ENCODE peak calls at places on chromosomes 6 and 20, in seven cellular contexts. F is psoas muscle; R is fibroblast of lung; U is CD8-positive, alpha-beta memory T cell; N is HCT116; P is heart right ventricle; J is H1. L is an unnamed sample. For H3K4me1, the result is how much of the 10 kb centered on the place peaks cover.

GRCh38 chr6:31636698-31637596 is 15.5 kb downstream of the BAG6 start:
- DNase-seq in F (no peak), R (no peak), U (no peak), N (no peak), P (no peak), J (no peak), L (no peak)

GRCh38 chr6:125163811-125164210 is 10.2 kb downstream of the TPD52L1 start:
- DNase-seq in F (no peak), R (no peak), U (no peak), N (no peak), P (no peak), J (no peak), L (no peak)

GRCh38 chr6:26336355-26337198 is 28.4 kb upstream of the BTN3A2 start:
- DNase-seq in F (no peak), R (peak), U (no peak), N (no peak), P (no peak), J (no peak), L (no peak)

GRCh38 chr6:1099257-1099656 is 212.6 kb upstream of the FOXQ1 start:
- DNase-seq in F (no peak), R (no peak), U (no peak), N (no peak), P (no peak), J (no peak), L (no peak)

GRCh38 chr6:137877113-137877512 is 10.1 kb downstream of the TNFAIP3 start:
- DNase-seq in F (no peak), R (no peak), U (no peak), N (no peak), P (no peak), J (no peak), L (no peak)

GRCh38 chr6:156886409-156886808 is 109.2 kb downstream of the ARID1B start:
- DNase-seq in F (no peak), R (peak), U (no peak), N (no peak), P (peak), J (no peak), L (no peak)

GRCh38 chr20:13200767-13201500 is 20.1 kb upstream of the ISM1 start:
- DNase-seq in F (no peak), R (no peak), U (no peak), N (no peak), P (no peak), J (no peak), L (no peak)

GRCh38 chr6:100167585-100167984 is 173.6 kb upstream of the MCHR2 start:
- DNase-seq in F (no peak), R (peak), U (no peak), N (no peak), P (no peak), J (no peak), L (no peak)

GRCh38 chr6:116287668-116288282 is 8.0 kb upstream of the TSPYL1 start:
- DNase-seq in F (no peak), R (peak), U (no peak), N (peak), P (no peak), J (no peak), L (no peak)

GRCh38 chr20:45407067-45407745 is 883 bp upstream of the DBNDD2 start:
- DNase-seq in F (peak), R (peak), U (no peak), N (no peak), P (peak), J (no peak), L (no peak)

GRCh38 chr20:39117486-39117885 is 155.3 kb downstream of the DHX35 start:
- DNase-seq in F (no peak), R (peak), U (no peak), N (peak), P (no peak), J (no peak), L (no peak)

GRCh38 chr6:19032486-19033295 is 645.5 kb downstream of the RNF144B start:
- DNase-seq in F (no peak), R (no peak), U (no peak), N (no peak), P (peak), J (no peak), L (no peak)

GRCh38 chr6:79269877-79270276 is 35.4 kb upstream of the HMGN3 start:
- DNase-seq in F (no peak), R (peak), U (no peak), N (no peak), P (peak), J (no peak), L (no peak)

GRCh38 chr20:40326794-40327193 is 362.2 kb downstream of the MAFB start:
- DNase-seq in F (no peak), R (no peak), U (no peak), N (no peak), P (peak), J (no peak), L (no peak)

GRCh38 chr20:39112196-39112743 is 150.1 kb downstream of the DHX35 start:
- DNase-seq in F (no peak), R (peak), U (no peak), N (peak), P (peak), J (peak), L (no peak)

GRCh38 chr20:64086801-64087200 is 2.6 kb upstream of the LKAAEAR1 start:
- DNase-seq in F (no peak), R (no peak), U (no peak), N (no peak), P (no peak), J (no peak), L (no peak)

GRCh38 chr20:63968136-63968927 is 1.4 kb downstream of the ZNF512B start:
- DNase-seq in F (no peak), R (no peak), U (peak), N (no peak), P (peak), J (no peak), L (no peak)

GRCh38 chr20:3323398-3323797 is 84.1 kb downstream of the DNAAF9 start:
- DNase-seq in F (no peak), R (no peak), U (no peak), N (no peak), P (no peak), J (no peak), L (no peak)

GRCh38 chr6:21616005-21616404 is 22.5 kb downstream of the SOX4 start:
- DNase-seq in F (no peak), R (no peak), U (no peak), N (no peak), P (peak), J (no peak), L (no peak)

DNA sequence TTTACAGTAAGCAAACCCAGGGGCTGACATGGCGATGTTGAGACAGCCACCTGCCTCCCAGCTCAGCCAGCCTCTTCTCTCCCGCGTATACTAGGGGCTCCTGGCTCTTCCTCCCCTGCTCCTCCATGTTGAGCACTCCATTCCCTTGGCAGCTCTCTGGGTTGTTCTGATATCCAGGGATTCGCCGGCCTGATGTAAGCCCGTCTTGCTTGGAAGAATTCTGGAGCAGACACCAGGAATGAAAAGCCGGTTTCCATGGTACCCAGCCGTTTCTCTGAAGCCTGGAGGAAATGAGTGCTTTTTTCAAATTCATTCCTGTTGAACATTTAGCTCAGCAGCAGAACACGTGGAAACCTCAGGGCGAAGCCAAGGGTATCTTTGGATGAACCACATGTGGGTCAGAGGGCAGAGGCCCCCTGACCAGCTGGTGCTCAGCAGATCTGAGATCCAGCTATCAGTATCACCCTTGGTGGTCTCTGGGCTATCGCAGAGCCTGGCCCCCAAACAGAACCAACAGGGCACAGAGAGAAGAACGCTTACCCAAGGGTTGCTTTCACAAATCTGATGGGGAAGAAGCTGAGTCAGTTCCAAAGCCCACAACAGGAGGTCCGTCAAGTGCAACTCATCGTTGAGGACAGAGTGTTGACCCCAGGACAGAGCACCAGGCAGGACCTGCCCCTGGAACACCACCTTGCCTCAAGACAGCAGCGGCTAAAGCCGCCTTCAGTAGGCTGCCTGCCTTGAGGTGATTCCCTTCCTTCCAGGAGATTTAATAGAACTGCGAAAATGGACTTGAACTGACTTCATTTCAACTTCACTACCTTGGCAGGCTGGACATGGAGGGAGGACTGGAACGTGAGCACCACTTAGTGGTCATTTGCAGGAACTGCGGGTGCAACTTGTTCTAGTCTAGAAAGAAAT is 96.1 kb upstream of the RIN2 start:
- DNase-seq in F (peak), R (peak), U (no peak), N (peak), P (peak), J (peak), L (no peak)
- H3K27ac ChIP-seq in F (no peak), R (no peak), U (no peak), N (no peak), P (no peak), J (no peak), L (no peak)

DNA sequence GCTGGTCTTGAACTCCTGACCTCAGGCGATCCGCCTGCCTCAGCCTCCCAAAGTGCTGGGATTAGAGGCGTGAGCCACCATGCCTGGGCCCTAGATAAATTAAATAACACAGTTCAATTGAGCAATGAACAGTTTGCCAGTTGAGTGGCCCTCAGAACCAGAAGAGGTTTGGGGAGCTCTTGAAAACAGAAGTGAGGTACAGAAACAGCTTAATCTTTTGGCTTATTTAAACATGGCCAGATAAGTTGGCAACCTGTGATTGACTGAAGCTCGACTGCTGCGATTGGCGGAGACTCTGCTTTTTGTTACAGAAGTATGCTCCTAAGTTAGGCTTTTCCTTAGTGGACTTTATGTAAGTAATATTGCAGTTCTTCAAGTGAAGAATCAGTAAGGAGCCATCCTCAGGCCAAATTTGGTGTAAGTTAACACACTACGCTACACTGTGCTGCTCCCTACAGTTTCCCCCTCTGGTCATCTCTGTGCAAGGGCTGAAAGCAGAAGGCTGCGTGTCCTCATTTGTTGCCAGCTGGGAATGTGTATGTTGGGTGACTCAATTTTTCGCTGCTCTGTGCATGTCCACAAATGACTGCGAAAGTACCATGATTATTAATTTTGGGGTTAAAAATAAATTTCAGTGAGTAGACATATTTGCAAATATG is 9.8 kb downstream of the XRN2 start:
- DNase-seq in F (no peak), R (no peak), U (no peak), N (no peak), P (no peak), J (no peak), L (no peak)
- H3K4me1 ChIP-seq in F (under half), R (under half), U (half or more), N (under half), P (half or more), J (under half), L (under half)

GRCh38 chr6:158818008-158818579 is 1.1 kb downstream of the EZR start:
- DNase-seq in F (peak), R (peak), U (peak), N (no peak), P (peak), J (no peak), L (peak)
- H3K27ac ChIP-seq in F (peak), R (peak), U (peak), N (peak), P (peak), J (peak), L (peak)

DNA sequence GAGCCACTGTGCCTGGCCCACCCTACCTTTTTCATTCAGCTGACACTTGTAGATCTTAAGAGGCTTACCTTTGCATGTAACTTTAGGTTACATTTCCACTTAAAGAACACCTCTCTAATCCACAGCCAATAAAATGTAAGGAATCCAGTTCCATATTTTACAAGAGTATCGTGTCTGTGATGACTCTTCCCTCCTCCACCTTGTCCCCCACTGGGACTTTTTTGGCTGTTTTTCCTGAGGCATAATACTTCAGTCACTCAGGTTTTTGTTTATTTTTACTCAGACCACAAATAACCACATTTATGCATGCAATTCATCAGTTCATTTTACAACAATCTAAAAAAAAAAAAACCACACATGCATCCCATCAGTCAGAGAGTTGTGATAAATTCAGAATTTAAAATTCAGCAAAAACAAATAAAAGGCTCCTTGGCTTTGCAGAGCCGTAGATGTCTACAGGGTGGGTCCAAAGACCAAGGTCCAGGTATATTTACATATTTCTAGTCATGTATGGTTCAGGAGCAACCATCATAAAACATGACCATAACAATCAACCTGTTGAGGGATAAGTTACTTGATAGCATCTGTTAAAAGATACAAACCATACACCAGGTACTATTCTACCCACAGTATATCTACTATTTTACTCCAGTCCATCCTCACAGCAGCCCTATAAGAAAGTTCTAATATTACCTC is 9.9 kb downstream of the ATXN1 start:
- DNase-seq in F (no peak), R (peak), U (no peak), N (no peak), P (no peak), J (no peak), L (no peak)
- H3K4me1 ChIP-seq in F (half or more), R (under half), U (under half), N (under half), P (half or more), J (under half), L (under half)

GRCh38 chr6:3719462-3720308 is 31.8 kb downstream of the PXDC1 start:
- DNase-seq in F (no peak), R (no peak), U (no peak), N (no peak), P (no peak), J (no peak), L (no peak)

GRCh38 chr6:3722211-3722621 is 29.3 kb downstream of the PXDC1 start:
- DNase-seq in F (no peak), R (peak), U (no peak), N (no peak), P (no peak), J (no peak), L (no peak)

GRCh38 chr6:3723251-3723650 is 28.3 kb downstream of the PXDC1 start:
- DNase-seq in F (no peak), R (no peak), U (no peak), N (no peak), P (no peak), J (no peak), L (no peak)

GRCh38 chr6:3722785-3723184 is 28.7 kb downstream of the PXDC1 start:
- DNase-seq in F (no peak), R (no peak), U (no peak), N (no peak), P (no peak), J (no peak), L (no peak)

DNA sequence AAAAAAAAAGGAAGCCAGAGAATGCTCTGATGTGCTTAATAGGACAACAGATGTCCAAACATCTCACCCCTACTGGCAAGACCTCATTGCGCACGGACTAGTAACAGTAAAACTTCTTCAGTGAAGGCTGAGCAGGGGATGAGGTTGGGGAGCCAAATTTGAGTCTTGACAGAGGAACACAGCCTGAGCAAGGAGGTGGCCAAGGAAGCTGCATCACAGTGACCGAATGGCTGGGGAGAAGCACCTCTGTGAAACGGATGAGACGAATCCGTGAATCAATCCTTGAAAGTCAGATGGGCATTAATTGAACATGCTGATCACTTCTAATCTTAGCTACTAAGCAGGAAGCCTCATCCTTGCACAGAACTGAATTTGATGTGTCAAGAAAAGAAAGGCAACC is 29.7 kb downstream of the PXDC1 start:
- DNase-seq in F (no peak), R (no peak), U (no peak), N (no peak), P (no peak), J (no peak), L (no peak)
- H3K27ac ChIP-seq in F (no peak), R (no peak), U (no peak), N (no peak), P (peak), J (no peak), L (no peak)

DNA sequence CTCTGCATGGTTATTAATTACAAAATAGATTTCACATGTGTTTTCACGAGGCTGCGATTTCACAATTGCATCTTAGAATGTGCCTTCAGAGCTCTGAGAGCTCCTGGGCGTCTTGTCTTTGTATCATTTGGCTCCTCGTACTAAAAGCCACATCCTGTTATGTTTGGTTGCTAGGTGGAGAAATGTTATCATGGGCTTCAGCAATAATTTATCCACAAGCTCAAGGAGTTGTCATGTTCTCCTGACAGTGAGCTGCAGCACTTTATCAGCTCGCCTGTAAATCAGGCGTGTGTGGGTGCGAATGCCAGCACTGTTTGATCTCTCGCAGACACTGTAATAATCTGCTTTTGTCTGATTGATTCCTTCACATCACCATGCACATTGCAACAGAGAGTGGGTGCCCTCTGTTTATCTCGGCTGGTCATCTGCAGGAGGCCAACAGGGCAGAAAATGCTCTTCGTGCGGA is 218.6 kb upstream of the ZFP64 start:
- DNase-seq in F (no peak), R (peak), U (peak), N (no peak), P (peak), J (no peak), L (peak)
- H3K4me1 ChIP-seq in F (under half), R (under half), U (half or more), N (under half), P (under half), J (under half), L (half or more)